ENCODE peak calls at places on chromosomes 7 and 10, in six cellular contexts. One of them, this sample, is unnamed. For H3K36me3, the result is how much of the 10 kb centered on the place peaks cover.

GRCh38 chr7:44257618-44258422 is 57.0 kb downstream of the YKT6 start:
- DNase-seq in GM23338: no peak
- DNase-seq in keratinocyte: peak
- DNase-seq in IMR-90: peak
- DNase-seq in mesenchymal stem cell: peak
- DNase-seq in HCT116: no peak
- DNase-seq in this sample: peak

GRCh38 chr7:154986200-154986599 is 16.7 kb downstream of the PAXIP1 start:
- DNase-seq in keratinocyte: no peak
- DNase-seq in GM23338: no peak
- DNase-seq in IMR-90: no peak
- DNase-seq in HCT116: no peak
- DNase-seq in mesenchymal stem cell: no peak
- DNase-seq in this sample: no peak

GRCh38 chr10:17431871-17432311 is 22.5 kb downstream of the ST8SIA6 start:
- DNase-seq in keratinocyte: no peak
- DNase-seq in HCT116: no peak
- DNase-seq in mesenchymal stem cell: no peak
- DNase-seq in GM23338: no peak
- DNase-seq in IMR-90: peak
- DNase-seq in this sample: peak

GRCh38 chr10:119677126-119677525 is 25.9 kb downstream of the BAG3 start:
- DNase-seq in keratinocyte: no peak
- DNase-seq in mesenchymal stem cell: no peak
- DNase-seq in HCT116: no peak
- DNase-seq in IMR-90: no peak
- DNase-seq in GM23338: no peak
- DNase-seq in this sample: no peak

GRCh38 chr7:130937016-130937415 is 203.0 kb upstream of the KLF14 start:
- DNase-seq in GM23338: no peak
- DNase-seq in HCT116: no peak
- DNase-seq in keratinocyte: no peak
- DNase-seq in IMR-90: no peak
- DNase-seq in mesenchymal stem cell: no peak
- DNase-seq in this sample: no peak

GRCh38 chr10:101144053-101144452 is 13.0 kb downstream of the TLX1 start:
- DNase-seq in mesenchymal stem cell: no peak
- DNase-seq in keratinocyte: no peak
- DNase-seq in HCT116: no peak
- DNase-seq in IMR-90: no peak
- DNase-seq in GM23338: no peak
- DNase-seq in this sample: no peak

GRCh38 chr7:761101-761500 is 34.0 kb upstream of the PRKAR1B start:
- DNase-seq in IMR-90: no peak
- DNase-seq in keratinocyte: no peak
- DNase-seq in HCT116: no peak
- DNase-seq in mesenchymal stem cell: no peak
- DNase-seq in GM23338: no peak
- DNase-seq in this sample: no peak

GRCh38 chr10:28411648-28412047 is 108.8 kb upstream of the MPP7 start:
- DNase-seq in HCT116: no peak
- DNase-seq in GM23338: no peak
- DNase-seq in IMR-90: no peak
- DNase-seq in keratinocyte: no peak
- DNase-seq in mesenchymal stem cell: no peak
- DNase-seq in this sample: no peak

GRCh38 chr7:41886906-41887311 is 184.0 kb upstream of the INHBA start:
- DNase-seq in keratinocyte: no peak
- DNase-seq in GM23338: peak
- DNase-seq in HCT116: no peak
- DNase-seq in mesenchymal stem cell: peak
- DNase-seq in IMR-90: peak
- DNase-seq in this sample: peak

GRCh38 chr10:77392851-77393250 is 244.8 kb downstream of the KCNMA1 start:
- DNase-seq in GM23338: no peak
- DNase-seq in IMR-90: peak
- DNase-seq in mesenchymal stem cell: peak
- DNase-seq in keratinocyte: peak
- DNase-seq in HCT116: peak
- DNase-seq in this sample: peak

GRCh38 chr7:44093102-44093641 is 10.8 kb upstream of the POLM start:
- DNase-seq in HCT116: no peak
- DNase-seq in keratinocyte: no peak
- DNase-seq in GM23338: no peak
- DNase-seq in IMR-90: no peak
- DNase-seq in mesenchymal stem cell: no peak
- DNase-seq in this sample: no peak

GRCh38 chr7:133275441-133276105 is 22.7 kb downstream of the EXOC4 start:
- DNase-seq in IMR-90: no peak
- DNase-seq in mesenchymal stem cell: no peak
- DNase-seq in HCT116: no peak
- DNase-seq in GM23338: no peak
- DNase-seq in keratinocyte: no peak
- DNase-seq in this sample: peak

GRCh38 chr7:152395115-152395514 is 40.7 kb downstream of the KMT2C start:
- DNase-seq in mesenchymal stem cell: peak
- DNase-seq in IMR-90: peak
- DNase-seq in HCT116: no peak
- DNase-seq in GM23338: no peak
- DNase-seq in keratinocyte: no peak
- DNase-seq in this sample: peak

GRCh38 chr7:4650471-4651047 is 31.5 kb upstream of the FOXK1 start:
- DNase-seq in keratinocyte: no peak
- DNase-seq in IMR-90: peak
- DNase-seq in HCT116: no peak
- DNase-seq in mesenchymal stem cell: no peak
- DNase-seq in GM23338: peak
- DNase-seq in this sample: peak

GRCh38 chr10:58651040-58651439 is 138.4 kb downstream of the BICC1 start:
- DNase-seq in IMR-90: peak
- DNase-seq in keratinocyte: no peak
- DNase-seq in GM23338: no peak
- DNase-seq in mesenchymal stem cell: peak
- DNase-seq in HCT116: no peak
- DNase-seq in this sample: peak

GRCh38 chr10:127926455-127926854 is 19.6 kb downstream of the PTPRE start:
- DNase-seq in GM23338: no peak
- DNase-seq in keratinocyte: no peak
- DNase-seq in IMR-90: no peak
- DNase-seq in mesenchymal stem cell: peak
- DNase-seq in HCT116: no peak
- DNase-seq in this sample: no peak

GRCh38 chr7:94182066-94182465 is 177.9 kb upstream of the BET1 start:
- DNase-seq in keratinocyte: peak
- DNase-seq in GM23338: no peak
- DNase-seq in IMR-90: peak
- DNase-seq in HCT116: peak
- DNase-seq in mesenchymal stem cell: peak
- DNase-seq in this sample: peak

GRCh38 chr10:44799971-44800370 is 111.2 kb upstream of the TMEM72 start:
- DNase-seq in keratinocyte: no peak
- DNase-seq in IMR-90: no peak
- DNase-seq in GM23338: no peak
- DNase-seq in mesenchymal stem cell: no peak
- DNase-seq in HCT116: no peak
- DNase-seq in this sample: no peak

DNA sequence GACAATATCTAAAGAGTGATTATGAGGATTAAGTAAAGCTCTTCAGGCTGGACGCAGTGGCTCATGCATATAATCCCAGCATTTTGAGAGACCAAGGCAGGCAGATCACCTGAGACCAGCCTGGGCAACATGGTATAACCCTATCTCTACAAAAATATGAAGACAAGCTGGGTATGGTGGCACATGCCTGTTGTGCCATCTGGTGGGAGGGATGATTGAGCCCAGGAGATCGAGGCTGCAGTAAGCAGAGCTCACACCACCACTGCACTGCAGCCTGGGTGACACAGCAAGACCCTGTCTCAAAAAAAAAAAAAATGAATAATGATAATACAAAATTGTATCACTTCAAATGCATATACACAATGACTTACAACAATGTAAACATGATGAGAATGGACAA is 195.6 kb upstream of the AUTS2 start:
- DNase-seq in mesenchymal stem cell: no peak
- DNase-seq in GM23338: no peak
- DNase-seq in HCT116: no peak
- DNase-seq in IMR-90: no peak
- DNase-seq in keratinocyte: no peak
- DNase-seq in this sample: no peak
- H2AFZ ChIP-seq in mesenchymal stem cell: no peak
- H2AFZ ChIP-seq in GM23338: no peak
- H2AFZ ChIP-seq in HCT116: no peak
- H2AFZ ChIP-seq in IMR-90: no peak
- H2AFZ ChIP-seq in keratinocyte: no peak
- H2AFZ ChIP-seq in this sample: no peak

DNA sequence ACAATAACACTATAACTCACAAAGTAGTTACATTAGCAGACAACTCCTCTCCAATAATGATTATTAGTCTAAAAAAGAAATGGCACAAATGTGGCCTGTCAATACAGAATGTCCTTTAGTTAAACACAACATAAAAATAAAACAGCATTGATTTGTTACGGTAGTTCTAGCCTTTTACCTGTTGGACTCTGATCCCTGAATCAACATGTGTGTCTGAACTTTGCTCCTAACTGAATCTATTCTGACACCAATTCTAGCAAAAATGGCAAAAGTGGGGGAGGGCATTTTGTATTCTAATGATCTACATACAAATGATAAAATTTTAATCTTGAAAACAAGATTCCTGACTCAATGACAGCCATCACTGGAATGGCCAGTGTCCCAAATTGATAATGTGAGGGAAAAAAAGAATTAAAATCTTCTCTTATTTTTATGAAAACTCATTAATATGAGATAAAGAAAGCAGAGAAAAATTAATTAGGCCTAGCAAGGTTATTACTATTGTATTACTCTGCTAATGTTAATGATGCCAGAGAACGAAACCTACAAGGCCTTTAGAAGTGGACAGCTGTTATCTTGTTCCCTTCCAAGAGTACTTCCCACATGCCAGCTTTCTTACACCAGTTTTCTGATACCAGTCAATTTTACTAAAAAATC is 30.2 kb downstream of the FRA10AC1 start:
- DNase-seq in IMR-90: no peak
- DNase-seq in GM23338: no peak
- DNase-seq in HCT116: no peak
- DNase-seq in keratinocyte: no peak
- DNase-seq in mesenchymal stem cell: no peak
- DNase-seq in this sample: no peak
- H3K36me3 ChIP-seq in IMR-90: under half
- H3K36me3 ChIP-seq in GM23338: under half
- H3K36me3 ChIP-seq in HCT116: under half
- H3K36me3 ChIP-seq in keratinocyte: under half
- H3K36me3 ChIP-seq in mesenchymal stem cell: half or more
- H3K36me3 ChIP-seq in this sample: under half

GRCh38 chr7:127993987-127994386 is 37.2 kb downstream of the LRRC4 start:
- DNase-seq in GM23338: no peak
- DNase-seq in keratinocyte: no peak
- DNase-seq in mesenchymal stem cell: no peak
- DNase-seq in IMR-90: no peak
- DNase-seq in HCT116: no peak
- DNase-seq in this sample: no peak
- H2AFZ ChIP-seq in GM23338: no peak
- H2AFZ ChIP-seq in keratinocyte: no peak
- H2AFZ ChIP-seq in mesenchymal stem cell: no peak
- H2AFZ ChIP-seq in IMR-90: no peak
- H2AFZ ChIP-seq in HCT116: no peak
- H2AFZ ChIP-seq in this sample: no peak

DNA sequence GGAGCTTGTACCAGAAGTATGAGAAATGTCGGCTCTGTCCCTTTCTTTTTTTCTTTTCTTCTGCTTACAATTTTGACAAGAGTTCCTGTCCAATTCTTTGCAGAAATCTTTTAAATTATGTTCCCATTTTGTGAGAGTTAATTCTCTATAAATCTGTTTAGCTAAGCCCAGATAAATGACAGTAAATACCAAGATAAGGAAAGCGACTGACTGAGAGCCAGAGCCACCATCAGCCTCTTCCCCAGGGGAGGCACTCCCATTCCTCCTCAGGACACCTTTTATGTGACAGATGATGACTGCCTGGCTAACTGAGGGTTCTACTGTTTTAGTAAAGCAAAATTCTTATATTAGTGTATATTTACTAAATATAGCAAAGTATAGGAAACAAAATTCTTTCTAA is 6.9 kb upstream of the GGCT start:
- DNase-seq in GM23338: no peak
- DNase-seq in HCT116: no peak
- DNase-seq in IMR-90: no peak
- DNase-seq in mesenchymal stem cell: no peak
- DNase-seq in keratinocyte: no peak
- DNase-seq in this sample: no peak
- H3K36me3 ChIP-seq in GM23338: under half
- H3K36me3 ChIP-seq in HCT116: under half
- H3K36me3 ChIP-seq in IMR-90: under half
- H3K36me3 ChIP-seq in mesenchymal stem cell: under half
- H3K36me3 ChIP-seq in keratinocyte: under half
- H3K36me3 ChIP-seq in this sample: under half

DNA sequence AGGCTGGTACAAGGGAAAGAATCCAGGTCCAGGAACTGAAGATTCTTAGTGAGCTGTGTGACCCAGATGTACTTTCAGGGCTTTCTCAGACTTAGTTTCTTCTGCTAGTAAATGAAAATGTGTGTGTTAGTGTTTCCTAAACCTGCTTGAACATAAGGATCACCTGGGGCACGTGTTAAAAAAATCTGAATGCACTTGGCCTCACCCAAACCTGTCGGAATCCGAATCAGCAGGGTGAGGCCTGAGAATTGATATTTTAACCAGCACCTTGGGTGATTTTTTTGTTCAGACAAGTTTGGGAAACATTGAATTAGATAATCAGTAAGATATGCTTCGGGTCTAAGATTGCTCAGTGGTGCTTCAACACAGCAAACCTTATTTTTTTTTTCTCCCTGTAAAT is 59.7 kb downstream of the ZNF365 start:
- DNase-seq in IMR-90: no peak
- DNase-seq in HCT116: no peak
- DNase-seq in GM23338: no peak
- DNase-seq in keratinocyte: no peak
- DNase-seq in mesenchymal stem cell: no peak
- DNase-seq in this sample: no peak
- H2AFZ ChIP-seq in IMR-90: no peak
- H2AFZ ChIP-seq in HCT116: no peak
- H2AFZ ChIP-seq in GM23338: peak
- H2AFZ ChIP-seq in keratinocyte: peak
- H2AFZ ChIP-seq in mesenchymal stem cell: no peak
- H2AFZ ChIP-seq in this sample: no peak

DNA sequence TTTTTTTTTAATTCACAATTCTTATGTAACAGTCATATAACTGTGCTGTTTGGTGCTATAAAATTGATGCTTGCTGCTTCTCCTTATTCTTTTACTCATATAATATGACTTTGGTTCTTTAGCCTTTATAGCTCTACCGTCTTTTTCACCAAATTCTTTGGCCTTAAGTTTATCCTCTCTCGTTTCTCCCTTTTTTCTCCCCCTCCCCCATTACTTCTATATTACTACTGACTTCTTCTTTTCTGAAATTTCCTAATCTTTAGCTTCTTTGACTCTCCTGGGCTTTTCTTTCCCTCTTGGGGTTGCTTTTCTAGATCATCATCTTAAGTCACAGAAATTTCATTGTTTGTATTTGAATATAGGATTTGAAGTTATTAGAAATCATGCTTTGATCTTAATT is 3.8 kb downstream of the BCCIP start:
- DNase-seq in IMR-90: no peak
- DNase-seq in HCT116: no peak
- DNase-seq in GM23338: no peak
- DNase-seq in keratinocyte: no peak
- DNase-seq in mesenchymal stem cell: no peak
- DNase-seq in this sample: no peak
- H3K36me3 ChIP-seq in IMR-90: under half
- H3K36me3 ChIP-seq in HCT116: half or more
- H3K36me3 ChIP-seq in GM23338: under half
- H3K36me3 ChIP-seq in keratinocyte: under half
- H3K36me3 ChIP-seq in mesenchymal stem cell: half or more
- H3K36me3 ChIP-seq in this sample: under half

GRCh38 chr10:43120948-43121290 is 17.3 kb upstream of the CSGALNACT2 start:
- DNase-seq in GM23338: no peak
- DNase-seq in keratinocyte: no peak
- DNase-seq in mesenchymal stem cell: peak
- DNase-seq in HCT116: no peak
- DNase-seq in IMR-90: peak
- DNase-seq in this sample: peak
- H2AFZ ChIP-seq in GM23338: no peak
- H2AFZ ChIP-seq in keratinocyte: no peak
- H2AFZ ChIP-seq in mesenchymal stem cell: no peak
- H2AFZ ChIP-seq in HCT116: no peak
- H2AFZ ChIP-seq in IMR-90: no peak
- H2AFZ ChIP-seq in this sample: no peak

This sample was measured in fibroblast of lung.